ENCODE peak calls at places on chromosome 2, in ten cellular contexts. P, G, M, F, K, O, S, Q, E and R are unnamed samples.

GRCh38 chr2:113103958-113104627 is 23.3 kb upstream of the IL1RN start:
- DNase-seq in P (peak), G (no peak), M (no peak), F (no peak), K (no peak), O (peak), S (peak), Q (no peak), E (no peak), R (no peak)

GRCh38 chr2:16650287-16651249 is 15.1 kb downstream of the CYRIA start:
- DNase-seq in P (no peak), G (no peak), M (peak), F (peak), K (peak), O (no peak), S (peak), Q (no peak), E (no peak), R (peak)

GRCh38 chr2:231332872-231333500 is 62.5 kb upstream of the B3GNT7 start:
- DNase-seq in P (no peak), G (no peak), M (no peak), F (no peak), K (no peak), O (no peak), S (no peak), Q (no peak), E (no peak), R (peak)

GRCh38 chr2:26503238-26503880 is 25.4 kb upstream of the OTOF start:
- DNase-seq in P (peak), G (peak), M (peak), F (peak), K (peak), O (peak), S (peak), Q (peak), E (peak), R (peak)

GRCh38 chr2:241092677-241093076 is 9.4 kb downstream of the MTERF4 start:
- DNase-seq in P (no peak), G (peak), M (no peak), F (no peak), K (no peak), O (no peak), S (no peak), Q (no peak), E (no peak), R (no peak)

GRCh38 chr2:208240641-208241209 is 14.1 kb downstream of the IDH1 start:
- DNase-seq in P (no peak), G (peak), M (no peak), F (no peak), K (no peak), O (no peak), S (no peak), Q (no peak), E (no peak), R (no peak)

GRCh38 chr2:740446-741293 is 63.5 kb upstream of the TMEM18 start:
- DNase-seq in P (peak), G (peak), M (peak), F (peak), K (peak), O (no peak), S (no peak), Q (peak), E (peak), R (peak)

GRCh38 chr2:204452464-204453023 is 92.7 kb upstream of the PARD3B start:
- DNase-seq in P (no peak), G (peak), M (peak), F (peak), K (peak), O (no peak), S (no peak), Q (peak), E (peak), R (peak)

GRCh38 chr2:43000242-43001054 is 208.1 kb upstream of the HAAO start:
- DNase-seq in P (no peak), G (peak), M (no peak), F (no peak), K (no peak), O (no peak), S (no peak), Q (no peak), E (no peak), R (no peak)

GRCh38 chr2:72689579-72690170 is 136.2 kb downstream of the EXOC6B start:
- DNase-seq in P (no peak), G (no peak), M (no peak), F (no peak), K (no peak), O (no peak), S (no peak), Q (no peak), E (no peak), R (no peak)

GRCh38 chr2:120007851-120008250 is 5.0 kb upstream of the EPB41L5 start:
- DNase-seq in P (no peak), G (no peak), M (no peak), F (no peak), K (no peak), O (no peak), S (no peak), Q (no peak), E (no peak), R (no peak)

GRCh38 chr2:172134270-172134669 is 31.6 kb upstream of the DLX2 start:
- DNase-seq in P (no peak), G (peak), M (no peak), F (no peak), K (no peak), O (no peak), S (no peak), Q (no peak), E (no peak), R (no peak)

GRCh38 chr2:82950148-82950547 is 1508.9 kb downstream of the SUCLG1 start:
- DNase-seq in P (no peak), G (peak), M (no peak), F (no peak), K (no peak), O (no peak), S (no peak), Q (no peak), E (no peak), R (no peak)

GRCh38 chr2:182330451-182331325 is 96.1 kb downstream of the PDE1A start:
- DNase-seq in P (no peak), G (no peak), M (peak), F (no peak), K (no peak), O (no peak), S (no peak), Q (no peak), E (no peak), R (peak)

GRCh38 chr2:23824777-23825212 is 102.1 kb downstream of the ATAD2B start:
- DNase-seq in P (peak), G (peak), M (peak), F (no peak), K (peak), O (peak), S (no peak), Q (peak), E (peak), R (peak)

GRCh38 chr2:100408104-100408503 is 9.4 kb downstream of the CHST10 start:
- DNase-seq in P (no peak), G (no peak), M (no peak), F (no peak), K (no peak), O (no peak), S (no peak), Q (peak), E (peak), R (no peak)

GRCh38 chr2:16285813-16286510 is 345.6 kb downstream of the MYCN start:
- DNase-seq in P (no peak), G (no peak), M (no peak), F (no peak), K (no peak), O (no peak), S (no peak), Q (no peak), E (no peak), R (no peak)

GRCh38 chr2:114753145-114753544 is 310.7 kb downstream of the DPP10 start:
- DNase-seq in P (no peak), G (no peak), M (no peak), F (no peak), K (no peak), O (no peak), S (no peak), Q (no peak), E (no peak), R (no peak)

GRCh38 chr2:126859631-126860030 is 39.1 kb upstream of the TEX51 start:
- DNase-seq in P (no peak), G (no peak), M (no peak), F (no peak), K (no peak), O (no peak), S (no peak), Q (no peak), E (no peak), R (no peak)

GRCh38 chr2:33521791-33522281 is 45.4 kb downstream of the RASGRP3 start:
- DNase-seq in P (no peak), G (no peak), M (peak), F (no peak), K (peak), O (no peak), S (no peak), Q (no peak), E (no peak), R (no peak)

GRCh38 chr2:216051350-216051749 is 30.3 kb downstream of the PECR start:
- DNase-seq in P (no peak), G (no peak), M (no peak), F (no peak), K (no peak), O (no peak), S (no peak), Q (no peak), E (no peak), R (no peak)

GRCh38 chr2:210617732-210618330 is 61.4 kb downstream of the CPS1 start:
- DNase-seq in P (no peak), G (peak), M (peak), F (no peak), K (peak), O (peak), S (no peak), Q (peak), E (peak), R (peak)

GRCh38 chr2:40201425-40201824 is 250.5 kb downstream of the SLC8A1 start:
- DNase-seq in P (no peak), G (peak), M (no peak), F (no peak), K (no peak), O (no peak), S (no peak), Q (no peak), E (no peak), R (no peak)

GRCh38 chr2:70697603-70698383 is 70.2 kb downstream of the ADD2 start:
- DNase-seq in P (no peak), G (no peak), M (no peak), F (no peak), K (no peak), O (no peak), S (no peak), Q (no peak), E (no peak), R (no peak)

GRCh38 chr2:149894226-149894625 is 306.7 kb upstream of the MMADHC start:
- DNase-seq in P (no peak), G (no peak), M (no peak), F (peak), K (no peak), O (no peak), S (no peak), Q (no peak), E (no peak), R (no peak)